ENCODE peak calls at places on chromosomes 12 and 14, in eight cellular contexts. One of them, this sample, is unnamed.

GRCh38 chr14:97402279-97402678 is 605.1 kb downstream of the VRK1 start:
- DNase-seq in A549: no peak
- DNase-seq in IMR-90: no peak
- DNase-seq in H1: no peak
- DNase-seq in HCT116: no peak
- DNase-seq in HepG2: no peak
- DNase-seq in GM12878: no peak
- DNase-seq in K562: no peak
- DNase-seq in this sample: no peak

GRCh38 chr14:75426332-75427125 is 1.3 kb upstream of the JDP2 start:
- DNase-seq in A549: no peak
- DNase-seq in IMR-90: no peak
- DNase-seq in H1: no peak
- DNase-seq in HCT116: no peak
- DNase-seq in HepG2: peak
- DNase-seq in GM12878: peak
- DNase-seq in K562: no peak
- DNase-seq in this sample: no peak

GRCh38 chr12:52605542-52605941 is 4.3 kb upstream of the KRT72 start:
- DNase-seq in A549: no peak
- DNase-seq in IMR-90: no peak
- DNase-seq in H1: no peak
- DNase-seq in HCT116: no peak
- DNase-seq in HepG2: no peak
- DNase-seq in GM12878: no peak
- DNase-seq in K562: no peak
- DNase-seq in this sample: no peak

GRCh38 chr14:51458563-51458955 is 193.2 kb upstream of the FRMD6 start:
- DNase-seq in A549: no peak
- DNase-seq in IMR-90: peak
- DNase-seq in H1: no peak
- DNase-seq in HCT116: no peak
- DNase-seq in HepG2: no peak
- DNase-seq in GM12878: no peak
- DNase-seq in K562: no peak
- DNase-seq in this sample: peak

GRCh38 chr14:71739273-71739990 is 192.8 kb upstream of the RGS6 start:
- DNase-seq in A549: peak
- DNase-seq in IMR-90: peak
- DNase-seq in H1: no peak
- DNase-seq in HCT116: peak
- DNase-seq in HepG2: peak
- DNase-seq in GM12878: no peak
- DNase-seq in K562: no peak
- DNase-seq in this sample: peak

GRCh38 chr12:114443607-114444421 is 37.9 kb upstream of the TBX5 start:
- DNase-seq in A549: no peak
- DNase-seq in IMR-90: no peak
- DNase-seq in H1: no peak
- DNase-seq in HCT116: no peak
- DNase-seq in HepG2: no peak
- DNase-seq in GM12878: no peak
- DNase-seq in K562: no peak
- DNase-seq in this sample: no peak

GRCh38 chr12:57178213-57178612 is 30.8 kb upstream of the LRP1-AS start:
- DNase-seq in A549: no peak
- DNase-seq in IMR-90: no peak
- DNase-seq in H1: no peak
- DNase-seq in HCT116: no peak
- DNase-seq in HepG2: no peak
- DNase-seq in GM12878: no peak
- DNase-seq in K562: no peak
- DNase-seq in this sample: no peak

GRCh38 chr12:56629459-56630179 is 507 bp downstream of the BAZ2A start:
- DNase-seq in A549: peak
- DNase-seq in IMR-90: no peak
- DNase-seq in H1: no peak
- DNase-seq in HCT116: no peak
- DNase-seq in HepG2: no peak
- DNase-seq in GM12878: no peak
- DNase-seq in K562: peak
- DNase-seq in this sample: peak

GRCh38 chr14:106201376-106201775 is 675.0 kb downstream of the TMEM121 start:
- DNase-seq in A549: no peak
- DNase-seq in IMR-90: no peak
- DNase-seq in H1: no peak
- DNase-seq in HCT116: no peak
- DNase-seq in HepG2: no peak
- DNase-seq in GM12878: no peak
- DNase-seq in K562: no peak
- DNase-seq in this sample: no peak

GRCh38 chr12:113075137-113075683 is 18.7 kb downstream of the DTX1 start:
- DNase-seq in A549: no peak
- DNase-seq in IMR-90: no peak
- DNase-seq in H1: no peak
- DNase-seq in HCT116: no peak
- DNase-seq in HepG2: no peak
- DNase-seq in GM12878: peak
- DNase-seq in K562: no peak
- DNase-seq in this sample: no peak

GRCh38 chr12:113077859-113078256 is 21.3 kb downstream of the DTX1 start:
- DNase-seq in A549: no peak
- DNase-seq in IMR-90: no peak
- DNase-seq in H1: no peak
- DNase-seq in HCT116: no peak
- DNase-seq in HepG2: no peak
- DNase-seq in GM12878: no peak
- DNase-seq in K562: no peak
- DNase-seq in this sample: no peak

GRCh38 chr12:113080692-113081091 is 24.2 kb downstream of the DTX1 start:
- DNase-seq in A549: no peak
- DNase-seq in IMR-90: no peak
- DNase-seq in H1: no peak
- DNase-seq in HCT116: no peak
- DNase-seq in HepG2: no peak
- DNase-seq in GM12878: no peak
- DNase-seq in K562: no peak
- DNase-seq in this sample: no peak

GRCh38 chr12:113073586-113073985 is 17.1 kb downstream of the DTX1 start:
- DNase-seq in A549: no peak
- DNase-seq in IMR-90: no peak
- DNase-seq in H1: no peak
- DNase-seq in HCT116: no peak
- DNase-seq in HepG2: no peak
- DNase-seq in GM12878: no peak
- DNase-seq in K562: no peak
- DNase-seq in this sample: no peak

DNA sequence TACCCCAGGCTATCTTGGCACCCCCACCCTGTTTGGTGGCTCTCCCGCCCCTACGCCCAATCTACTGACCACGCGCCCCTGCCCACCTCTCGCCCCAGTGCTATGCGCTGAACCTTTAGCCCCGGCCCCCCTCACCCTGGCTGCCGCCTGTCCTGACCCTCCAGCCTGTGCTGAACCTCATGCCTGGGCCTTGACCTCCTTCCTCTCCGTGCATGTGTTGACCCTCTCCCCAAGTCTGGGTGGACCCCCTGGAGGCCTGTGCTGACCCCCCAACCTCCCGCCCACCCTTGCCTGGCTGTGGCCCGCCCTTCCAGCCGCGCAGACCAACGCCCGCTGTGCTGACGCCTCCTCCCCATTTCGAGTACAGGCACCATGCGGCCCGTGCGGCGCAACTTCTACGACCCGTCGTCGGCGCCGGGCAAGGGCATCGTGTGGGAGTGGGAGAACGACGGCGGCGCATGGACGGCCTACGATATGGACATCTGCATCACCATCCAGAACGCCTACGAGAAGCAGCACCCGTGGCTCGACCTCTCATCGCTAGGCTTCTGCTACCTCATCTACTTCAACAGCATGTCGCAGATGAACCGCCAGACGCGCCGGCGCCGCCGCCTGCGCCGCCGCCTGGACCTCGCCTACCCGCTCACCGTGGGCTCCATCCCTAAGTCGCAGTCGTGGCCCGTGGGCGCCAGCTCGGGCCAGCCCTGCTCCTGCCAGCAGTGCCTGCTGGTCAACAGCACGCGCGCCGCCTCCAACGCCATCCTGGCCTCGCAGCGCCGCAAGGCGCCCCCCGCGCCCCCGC is 20.7 kb downstream of the DTX1 start:
- DNase-seq in A549: no peak
- DNase-seq in IMR-90: no peak
- DNase-seq in H1: no peak
- DNase-seq in HCT116: no peak
- DNase-seq in HepG2: no peak
- DNase-seq in GM12878: no peak
- DNase-seq in K562: no peak
- DNase-seq in this sample: no peak
- TF ChIP-seq POLR2A in A549: no peak
- TF ChIP-seq POLR2A in IMR-90: no peak
- TF ChIP-seq POLR2A in H1: no peak
- TF ChIP-seq POLR2A in HCT116: no peak
- TF ChIP-seq POLR2A in HepG2: no peak
- TF ChIP-seq POLR2A in GM12878: no peak
- TF ChIP-seq POLR2A in K562: no peak
- TF ChIP-seq POLR2A in this sample: no peak

GRCh38 chr12:58363971-58364370 is 422.6 kb downstream of the ATP23 start:
- DNase-seq in A549: no peak
- DNase-seq in IMR-90: no peak
- DNase-seq in H1: no peak
- DNase-seq in HCT116: no peak
- DNase-seq in HepG2: no peak
- DNase-seq in GM12878: no peak
- DNase-seq in K562: no peak
- DNase-seq in this sample: no peak
- H3K4me2 ChIP-seq in A549: peak
- H3K4me2 ChIP-seq in IMR-90: peak
- H3K4me2 ChIP-seq in H1: no peak
- H3K4me2 ChIP-seq in HCT116: no peak
- H3K4me2 ChIP-seq in HepG2: no peak
- H3K4me2 ChIP-seq in GM12878: no peak
- H3K4me2 ChIP-seq in K562: no peak
- H3K4me2 ChIP-seq in this sample: no peak

GRCh38 chr12:14395059-14395778 is 29.7 kb downstream of the ATF7IP start:
- DNase-seq in A549: no peak
- DNase-seq in IMR-90: no peak
- DNase-seq in H1: no peak
- DNase-seq in HCT116: no peak
- DNase-seq in HepG2: no peak
- DNase-seq in GM12878: no peak
- DNase-seq in K562: no peak
- DNase-seq in this sample: no peak

GRCh38 chr12:14396071-14396470 is 30.6 kb downstream of the ATF7IP start:
- DNase-seq in A549: no peak
- DNase-seq in IMR-90: peak
- DNase-seq in H1: no peak
- DNase-seq in HCT116: no peak
- DNase-seq in HepG2: no peak
- DNase-seq in GM12878: peak
- DNase-seq in K562: no peak
- DNase-seq in this sample: no peak

GRCh38 chr12:14390885-14391530 is 25.5 kb downstream of the ATF7IP start:
- DNase-seq in A549: no peak
- DNase-seq in IMR-90: no peak
- DNase-seq in H1: no peak
- DNase-seq in HCT116: no peak
- DNase-seq in HepG2: no peak
- DNase-seq in GM12878: no peak
- DNase-seq in K562: no peak
- DNase-seq in this sample: peak

GRCh38 chr12:14394317-14395058 is 29.0 kb downstream of the ATF7IP start:
- DNase-seq in A549: peak
- DNase-seq in IMR-90: peak
- DNase-seq in H1: no peak
- DNase-seq in HCT116: peak
- DNase-seq in HepG2: peak
- DNase-seq in GM12878: peak
- DNase-seq in K562: peak
- DNase-seq in this sample: peak

DNA sequence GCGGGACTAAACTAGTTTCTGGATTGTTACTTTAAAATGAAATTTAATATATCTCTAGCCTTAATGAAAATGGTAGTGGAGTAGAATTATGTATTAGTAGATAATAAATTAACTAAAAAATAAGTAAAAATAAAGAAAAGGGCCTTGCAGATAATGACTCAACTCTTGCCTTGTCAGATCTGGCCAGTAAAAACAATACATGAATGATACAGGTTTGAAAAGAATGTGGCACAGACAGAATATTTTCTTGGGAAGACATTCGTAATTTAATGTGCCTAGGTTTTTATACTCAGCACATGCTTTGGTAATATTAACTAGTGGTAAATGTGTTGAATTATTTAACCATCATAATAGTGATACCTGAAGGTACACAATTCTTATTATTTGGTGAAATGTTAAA is 28.3 kb downstream of the ATF7IP start:
- DNase-seq in A549: no peak
- DNase-seq in IMR-90: peak
- DNase-seq in H1: no peak
- DNase-seq in HCT116: no peak
- DNase-seq in HepG2: no peak
- DNase-seq in GM12878: no peak
- DNase-seq in K562: no peak
- DNase-seq in this sample: peak
- H3K4me3 ChIP-seq in A549: peak
- H3K4me3 ChIP-seq in IMR-90: no peak
- H3K4me3 ChIP-seq in H1: no peak
- H3K4me3 ChIP-seq in HCT116: peak
- H3K4me3 ChIP-seq in HepG2: no peak
- H3K4me3 ChIP-seq in GM12878: no peak
- H3K4me3 ChIP-seq in K562: no peak
- H3K4me3 ChIP-seq in this sample: no peak

GRCh38 chr12:125132698-125133400 is 67.6 kb downstream of the AACS start:
- DNase-seq in A549: no peak
- DNase-seq in IMR-90: peak
- DNase-seq in H1: no peak
- DNase-seq in HCT116: no peak
- DNase-seq in HepG2: no peak
- DNase-seq in GM12878: no peak
- DNase-seq in K562: no peak
- DNase-seq in this sample: no peak

GRCh38 chr12:125131958-125132357 is 66.7 kb downstream of the AACS start:
- DNase-seq in A549: no peak
- DNase-seq in IMR-90: no peak
- DNase-seq in H1: no peak
- DNase-seq in HCT116: no peak
- DNase-seq in HepG2: no peak
- DNase-seq in GM12878: no peak
- DNase-seq in K562: no peak
- DNase-seq in this sample: no peak

GRCh38 chr12:125134576-125134975 is 69.3 kb downstream of the AACS start:
- DNase-seq in A549: no peak
- DNase-seq in IMR-90: no peak
- DNase-seq in H1: no peak
- DNase-seq in HCT116: no peak
- DNase-seq in HepG2: no peak
- DNase-seq in GM12878: no peak
- DNase-seq in K562: no peak
- DNase-seq in this sample: no peak

GRCh38 chr12:125135906-125136305 is 70.7 kb downstream of the AACS start:
- DNase-seq in A549: no peak
- DNase-seq in IMR-90: no peak
- DNase-seq in H1: no peak
- DNase-seq in HCT116: no peak
- DNase-seq in HepG2: no peak
- DNase-seq in GM12878: no peak
- DNase-seq in K562: no peak
- DNase-seq in this sample: no peak

GRCh38 chr12:125133616-125134015 is 68.4 kb downstream of the AACS start:
- DNase-seq in A549: no peak
- DNase-seq in IMR-90: no peak
- DNase-seq in H1: no peak
- DNase-seq in HCT116: no peak
- DNase-seq in HepG2: no peak
- DNase-seq in GM12878: no peak
- DNase-seq in K562: no peak
- DNase-seq in this sample: no peak
- TF ChIP-seq POLR2A in A549: no peak
- TF ChIP-seq POLR2A in IMR-90: no peak
- TF ChIP-seq POLR2A in H1: no peak
- TF ChIP-seq POLR2A in HCT116: no peak
- TF ChIP-seq POLR2A in HepG2: no peak
- TF ChIP-seq POLR2A in GM12878: no peak
- TF ChIP-seq POLR2A in K562: no peak
- TF ChIP-seq POLR2A in this sample: no peak

This sample was measured in endothelial cell of umbilical vein.